ENCODE peak calls at places on chromosomes 1 and 21, in eight cellular contexts. X is CD8-positive, alpha-beta T cell; R is WERI-Rb-1; I is neural progenitor cell; H is right cardiac atrium; B is pancreas; K is psoas muscle; J is cardiac fibroblast. E is an unnamed sample.

GRCh38 chr21:21712761-21713558 is 714.8 kb downstream of the NCAM2 start:
- DNase-seq in X (no peak), R (no peak), I (no peak), H (no peak), B (no peak), K (no peak), J (peak), E (no peak)

GRCh38 chr1:187844313-187844712 is 1015.6 kb downstream of the PLA2G4A start:
- DNase-seq in X (no peak), R (no peak), I (no peak), H (no peak), B (no peak), K (no peak), J (no peak), E (no peak)

GRCh38 chr1:23194119-23194984 is 22.9 kb downstream of the HTR1D start:
- DNase-seq in X (no peak), R (peak), I (peak), H (no peak), B (no peak), K (no peak), J (peak), E (no peak)

GRCh38 chr1:203625623-203626189 is 926 bp upstream of the ATP2B4 start:
- DNase-seq in X (peak), R (peak), I (no peak), H (no peak), B (no peak), K (no peak), J (peak), E (peak)

GRCh38 chr1:195637474-195637873 is 970.8 kb downstream of the KCNT2 start:
- DNase-seq in X (no peak), R (no peak), I (no peak), H (no peak), B (no peak), K (no peak), J (no peak), E (no peak)

GRCh38 chr1:9761855-9762254 is 61.9 kb downstream of the CLSTN1 start:
- DNase-seq in X (no peak), R (no peak), I (no peak), H (no peak), B (no peak), K (no peak), J (no peak), E (no peak)

GRCh38 chr1:34478460-34479076 is 276.3 kb upstream of the GJB5 start:
- DNase-seq in X (no peak), R (no peak), I (peak), H (no peak), B (no peak), K (no peak), J (no peak), E (no peak)

GRCh38 chr1:221190249-221190648 is 311.0 kb downstream of the HLX start:
- DNase-seq in X (no peak), R (no peak), I (no peak), H (no peak), B (no peak), K (no peak), J (no peak), E (no peak)

GRCh38 chr1:178543291-178543609 is 30.3 kb downstream of the TEX35 start:
- DNase-seq in X (no peak), R (no peak), I (no peak), H (no peak), B (no peak), K (no peak), J (no peak), E (no peak)

GRCh38 chr1:196873385-196873784 is 14.5 kb upstream of the CFHR4 start:
- DNase-seq in X (no peak), R (no peak), I (no peak), H (no peak), B (no peak), K (no peak), J (no peak), E (no peak)

GRCh38 chr1:15851251-15852035 is 3.9 kb downstream of the SPEN start:
- DNase-seq in X (no peak), R (no peak), I (peak), H (no peak), B (no peak), K (no peak), J (no peak), E (no peak)

GRCh38 chr1:181057079-181057478 is 23.3 kb downstream of the MR1 start:
- DNase-seq in X (no peak), R (no peak), I (no peak), H (no peak), B (no peak), K (no peak), J (no peak), E (no peak)

GRCh38 chr1:109263597-109264378 is 14.4 kb downstream of the CELSR2 start:
- DNase-seq in X (peak), R (peak), I (peak), H (peak), B (peak), K (peak), J (peak), E (peak)

GRCh38 chr1:40848530-40849189 is 13.5 kb downstream of the CITED4 start:
- DNase-seq in X (no peak), R (peak), I (peak), H (peak), B (peak), K (no peak), J (peak), E (no peak)

GRCh38 chr1:3736131-3736561 is 16.1 kb upstream of the CCDC27 start:
- DNase-seq in X (no peak), R (no peak), I (no peak), H (peak), B (peak), K (no peak), J (no peak), E (no peak)

GRCh38 chr21:15058718-15059316 is 6.0 kb downstream of the NRIP1 start:
- DNase-seq in X (no peak), R (no peak), I (no peak), H (no peak), B (no peak), K (no peak), J (peak), E (no peak)

GRCh38 chr1:99533909-99534907 is 111.7 kb upstream of the PALMD start:
- DNase-seq in X (no peak), R (no peak), I (no peak), H (no peak), B (no peak), K (no peak), J (peak), E (no peak)

GRCh38 chr1:35577071-35577998 is 4.2 kb downstream of the TFAP2E start:
- DNase-seq in X (peak), R (no peak), I (peak), H (peak), B (no peak), K (peak), J (no peak), E (no peak)

GRCh38 chr1:87111659-87112339 is 197.4 kb downstream of the HS2ST1 start:
- DNase-seq in X (no peak), R (no peak), I (no peak), H (no peak), B (no peak), K (no peak), J (no peak), E (no peak)

GRCh38 chr1:228089520-228090380 is 7.2 kb downstream of the ARF1 start:
- DNase-seq in X (no peak), R (no peak), I (no peak), H (peak), B (peak), K (peak), J (no peak), E (no peak)

GRCh38 chr1:167103236-167103894 is 9.5 kb downstream of the STYXL2 start:
- DNase-seq in X (no peak), R (no peak), I (no peak), H (no peak), B (no peak), K (no peak), J (no peak), E (no peak)

GRCh38 chr21:22691643-22692042 is 1693.4 kb downstream of the NCAM2 start:
- DNase-seq in X (no peak), R (no peak), I (no peak), H (no peak), B (no peak), K (no peak), J (no peak), E (no peak)

GRCh38 chr1:154466879-154467767 is 34.9 kb upstream of the TDRD10 start:
- DNase-seq in X (no peak), R (peak), I (no peak), H (no peak), B (no peak), K (no peak), J (no peak), E (no peak)

GRCh38 chr1:2196901-2197638 is 2.5 kb upstream of the FAAP20 start:
- DNase-seq in X (no peak), R (no peak), I (no peak), H (peak), B (peak), K (no peak), J (no peak), E (no peak)

GRCh38 chr1:36523850-36524249 is 41.1 kb upstream of the CSF3R start:
- DNase-seq in X (no peak), R (no peak), I (no peak), H (no peak), B (no peak), K (no peak), J (no peak), E (peak)

GRCh38 chr1:46587072-46587471 is 17.0 kb downstream of the MKNK1 start:
- DNase-seq in X (no peak), R (no peak), I (no peak), H (peak), B (no peak), K (peak), J (no peak), E (peak)

DNA sequence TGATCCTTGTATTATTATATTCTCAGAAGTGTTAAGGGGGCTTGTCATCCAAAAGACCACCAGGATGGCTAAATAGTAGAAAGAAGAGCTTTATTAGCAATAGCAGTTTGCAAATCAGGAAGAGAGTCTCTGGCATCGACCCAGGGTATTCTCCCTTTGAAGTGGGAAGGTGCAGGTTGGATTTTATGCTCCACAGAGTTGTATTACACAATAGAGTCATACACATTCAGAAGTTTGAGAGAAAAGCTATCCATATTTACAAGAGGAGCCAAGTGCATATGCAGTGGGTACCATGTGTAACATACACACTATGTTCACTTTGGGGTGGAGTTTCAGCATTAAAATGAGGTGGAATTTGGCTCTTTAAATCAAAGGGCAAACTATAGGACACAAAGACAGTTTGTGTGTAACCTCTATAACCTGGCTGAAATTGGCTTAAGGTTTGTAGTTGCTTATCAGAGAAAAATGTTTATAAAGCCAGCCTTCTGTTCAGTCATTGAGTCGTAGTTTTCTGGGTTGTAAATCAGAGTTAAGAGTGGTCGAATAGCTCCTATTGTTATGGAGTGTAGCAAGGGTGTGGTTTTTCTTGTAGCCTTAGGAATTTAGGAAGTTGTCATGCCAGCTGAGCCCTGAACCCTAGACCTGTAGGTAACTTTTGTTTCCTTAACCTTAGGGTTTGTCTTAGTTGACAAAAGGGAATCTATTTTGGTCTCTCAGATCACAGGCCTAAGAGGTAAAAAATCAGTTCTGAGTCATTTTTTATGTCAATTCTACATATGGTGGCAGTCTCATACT is 125.3 kb downstream of the DNM3 start:
- DNase-seq in X (no peak), R (no peak), I (no peak), H (no peak), B (no peak), K (no peak), J (no peak), E (no peak)
- H3K4me3 ChIP-seq in X (no peak), R (no peak), I (no peak), H (no peak), B (no peak), K (no peak), J (no peak), E (no peak)

DNA sequence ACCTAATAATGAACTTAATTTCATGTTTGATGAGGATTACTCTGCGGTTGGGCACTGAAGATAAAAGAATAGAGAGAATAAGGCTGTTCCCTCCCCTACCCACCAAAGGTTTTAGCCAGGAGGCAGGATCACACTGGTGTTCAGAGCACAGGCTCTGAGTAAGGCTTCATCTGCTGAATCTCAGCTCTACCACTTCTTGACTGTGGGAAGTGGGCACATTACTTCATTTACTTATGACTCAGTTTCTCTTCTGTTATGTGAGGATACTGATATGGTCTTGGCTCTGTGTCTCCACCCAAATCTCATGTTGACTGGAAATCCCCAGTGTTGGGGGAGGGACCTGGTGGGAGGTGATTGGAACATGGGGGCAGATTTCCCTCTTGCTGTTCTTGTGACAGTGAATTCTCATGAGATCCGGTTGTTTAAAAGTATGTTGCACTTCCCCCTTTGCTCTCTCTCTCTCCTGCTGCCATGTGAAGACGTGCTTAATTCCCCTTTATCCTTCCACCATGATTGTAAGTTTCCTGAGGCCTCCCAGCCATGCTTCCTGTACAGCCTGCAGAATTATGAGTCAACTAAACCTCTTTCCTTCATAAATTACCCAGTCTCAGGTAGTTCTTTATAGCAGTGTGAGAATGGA is 79.7 kb downstream of the SMYD2 start:
- DNase-seq in X (no peak), R (no peak), I (no peak), H (no peak), B (no peak), K (no peak), J (no peak), E (no peak)
- H3K4me3 ChIP-seq in X (no peak), R (no peak), I (no peak), H (no peak), B (no peak), K (no peak), J (no peak), E (no peak)

GRCh38 chr1:8015036-8015808 is 10.9 kb downstream of the ERRFI1 start:
- DNase-seq in X (no peak), R (peak), I (peak), H (no peak), B (no peak), K (no peak), J (peak), E (peak)
- H3K4me3 ChIP-seq in X (no peak), R (no peak), I (no peak), H (peak), B (peak), K (peak), J (no peak), E (no peak)

GRCh38 chr21:44529503-44530125 is 10.4 kb downstream of the KRTAP10-1 start:
- DNase-seq in X (no peak), R (peak), I (no peak), H (peak), B (no peak), K (peak), J (no peak), E (peak)
- H3K4me3 ChIP-seq in X (no peak), R (no peak), I (no peak), H (no peak), B (no peak), K (no peak), J (no peak), E (no peak)

DNA sequence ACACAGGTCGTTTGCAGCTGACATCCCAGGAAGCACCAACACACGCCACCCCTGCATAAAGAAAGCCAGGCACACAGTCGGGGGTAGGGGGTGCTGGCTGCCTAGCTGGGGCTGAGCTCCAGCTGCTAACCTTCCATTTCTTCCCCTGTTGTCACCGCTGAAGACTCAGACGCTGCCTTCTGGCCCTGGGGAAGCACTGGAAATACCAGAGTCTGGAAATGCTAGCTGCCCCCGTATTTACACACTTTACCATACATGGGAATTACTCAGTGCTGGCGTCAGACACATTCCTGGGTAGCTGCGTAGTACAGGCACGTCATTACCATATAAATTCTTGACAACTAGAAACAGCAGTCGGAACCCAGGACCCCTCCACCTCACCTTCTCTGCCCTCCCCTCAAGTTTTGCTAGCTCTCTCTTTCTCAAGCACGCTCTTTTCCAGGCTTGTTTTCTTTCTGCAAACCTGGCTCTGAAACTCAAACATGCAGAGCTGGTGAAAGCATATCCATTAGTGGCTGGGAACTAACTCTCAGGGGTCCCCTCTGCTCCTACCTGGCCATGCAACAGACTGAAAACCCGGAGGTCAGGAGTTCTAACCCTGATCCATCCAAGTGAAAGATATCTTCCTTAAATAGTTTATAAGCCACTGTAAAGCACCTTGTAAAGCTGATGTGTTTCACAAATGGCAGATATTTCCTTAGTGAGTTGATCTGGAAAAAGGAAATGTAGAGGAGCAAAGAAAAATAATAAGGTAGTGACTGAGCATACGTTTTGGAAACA is 3.3 kb downstream of the CSRP1 start:
- DNase-seq in X (no peak), R (peak), I (peak), H (no peak), B (no peak), K (no peak), J (peak), E (no peak)
- H3K4me3 ChIP-seq in X (no peak), R (no peak), I (no peak), H (no peak), B (no peak), K (peak), J (peak), E (no peak)

DNA sequence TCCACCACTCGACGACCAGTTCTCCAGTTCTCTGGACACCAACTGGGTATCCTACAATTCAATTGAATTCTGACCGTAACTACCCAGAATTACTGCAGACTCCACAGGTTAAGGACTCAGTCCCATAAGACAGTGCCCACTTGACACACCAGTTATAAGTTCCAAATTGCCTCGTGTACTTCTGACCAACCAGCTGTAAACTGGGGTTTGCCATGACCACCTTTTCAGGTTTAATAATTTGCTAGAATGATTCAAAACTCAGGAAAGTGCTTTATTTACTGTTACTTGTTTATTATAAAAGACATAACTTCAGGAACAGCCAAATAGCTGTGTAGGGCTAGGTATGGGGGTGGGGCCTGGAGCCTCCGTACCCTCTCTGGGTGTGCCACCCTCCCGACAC is 15.3 kb downstream of the NUDC start:
- DNase-seq in X (no peak), R (no peak), I (no peak), H (no peak), B (no peak), K (no peak), J (no peak), E (no peak)
- H3K4me3 ChIP-seq in X (no peak), R (no peak), I (no peak), H (no peak), B (no peak), K (no peak), J (no peak), E (no peak)

DNA sequence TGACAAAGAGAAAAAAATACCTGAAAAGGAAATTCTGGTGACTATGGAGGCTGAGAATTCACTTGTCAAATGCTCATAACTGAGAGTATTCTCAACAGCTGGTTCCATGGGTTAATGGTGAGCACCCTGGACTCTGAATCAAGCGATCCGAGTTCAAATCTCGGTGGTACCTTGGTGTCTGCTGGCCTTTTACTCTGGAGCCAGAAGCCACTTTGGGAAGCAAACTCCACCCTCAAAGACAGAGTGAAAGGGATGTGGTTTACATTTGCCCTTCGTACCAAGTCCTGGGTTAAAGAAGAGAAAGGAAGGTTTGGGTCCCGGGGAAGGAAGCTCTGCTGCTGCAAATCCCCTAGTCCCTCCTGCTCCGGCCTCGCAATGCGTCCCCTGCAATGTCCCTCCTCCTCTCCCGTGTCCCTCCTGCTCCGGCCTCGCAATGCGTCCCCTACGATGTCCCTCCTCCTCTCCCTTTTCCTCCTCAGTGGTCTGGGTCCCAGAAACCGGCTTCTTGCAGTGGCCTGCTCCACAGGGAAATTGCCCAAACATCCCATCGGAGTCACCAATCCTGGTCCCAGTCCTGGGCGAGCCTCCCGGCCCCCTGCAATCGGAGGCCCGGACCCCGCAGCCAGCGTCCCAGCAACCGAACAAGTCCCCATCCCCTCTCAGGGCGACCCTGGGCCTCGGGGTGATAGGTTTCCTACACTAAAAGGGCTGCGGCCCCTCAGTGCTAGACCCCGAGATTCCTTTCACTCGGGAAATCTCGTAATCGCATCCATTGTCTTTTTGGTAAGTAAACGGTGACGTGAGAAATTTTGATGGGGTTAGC is 129.4 kb downstream of the PPIAL4G start:
- DNase-seq in X (no peak), R (no peak), I (peak), H (peak), B (no peak), K (no peak), J (peak), E (no peak)
- H3K4me3 ChIP-seq in X (no peak), R (no peak), I (peak), H (no peak), B (no peak), K (no peak), J (peak), E (no peak)

E was measured in lower leg skin.